ENCODE peak calls at places on chromosomes 1 and 21, in eight cellular contexts. R is endothelial cell of umbilical vein, G is ovary, X is IMR-90, F is heart left ventricle, A is breast epithelium, D is A549, H is H1. Z is an unnamed sample.
A peak's percentile ranks its signal among the peaks of the same experiment; 100 is the strongest.

GRCh38 chr1:1596493-1597274 is 3.3 kb downstream of the FNDC10 start:
- DNase-seq in A (no peak), R (no peak), F (no peak), X (no peak), D (no peak), H (no peak), G (no peak), Z (no peak)

GRCh38 chr1:15168479-15168878 is 14.9 kb downstream of the TMEM51 start:
- DNase-seq in F (no peak), X (peak; percentile 99), H (no peak), D (no peak), R (peak; percentile 67), A (no peak), G (no peak), Z (no peak)

GRCh38 chr21:29649370-29649963 is 290.3 kb downstream of the GRIK1 start:
- DNase-seq in A (no peak), X (no peak), F (no peak), H (no peak), G (no peak), R (no peak), D (no peak), Z (no peak)

GRCh38 chr1:21706151-21706835 is 37.1 kb upstream of the RAP1GAP start:
- DNase-seq in D (no peak), A (no peak), G (no peak), R (no peak), F (no peak), X (peak; percentile 43), H (no peak), Z (no peak)

GRCh38 chr1:93629101-93630059 is 52.3 kb downstream of the BCAR3 start:
- DNase-seq in D (peak; percentile 43), R (peak; percentile 82), F (peak; percentile 49), G (no peak), X (peak; percentile 85), H (no peak), A (no peak), Z (peak; percentile 79)

GRCh38 chr1:18814340-18815202 is 44.9 kb downstream of the TAS1R2 start:
- DNase-seq in A (no peak), G (no peak), R (no peak), F (no peak), X (no peak), D (no peak), H (no peak), Z (no peak)

GRCh38 chr1:182703539-182703938 is 19.2 kb upstream of the RGS8 start:
- DNase-seq in H (no peak), D (no peak), F (no peak), R (no peak), X (no peak), G (no peak), A (no peak), Z (no peak)

GRCh38 chr1:107802654-107803053 is 162.3 kb downstream of the VAV3 start:
- DNase-seq in R (no peak), F (no peak), H (no peak), D (no peak), A (no peak), X (no peak), G (no peak), Z (no peak)

GRCh38 chr21:14862794-14863720 is 201.7 kb downstream of the NRIP1 start:
- DNase-seq in G (no peak), F (no peak), A (no peak), D (no peak), X (peak; percentile 26), R (peak; percentile 31), H (no peak), Z (no peak)

GRCh38 chr21:29233611-29234540 is 64.8 kb upstream of the BACH1 start:
- DNase-seq in A (no peak), H (no peak), R (no peak), F (no peak), D (no peak), X (no peak), G (no peak), Z (no peak)

GRCh38 chr21:39321424-39321823 is 8.0 kb upstream of the BRWD1 start:
- DNase-seq in A (peak; percentile 69), G (no peak), F (no peak), H (no peak), R (no peak), D (no peak), X (peak; percentile 13), Z (no peak)

GRCh38 chr1:202126426-202126825 is 3.7 kb downstream of the GPR37L1 start:
- DNase-seq in X (no peak), H (no peak), F (no peak), G (no peak), A (no peak), D (no peak), R (no peak), Z (no peak)

GRCh38 chr21:15140321-15141019 is 75.7 kb upstream of the NRIP1 start:
- DNase-seq in X (no peak), A (no peak), D (peak; percentile 18), F (no peak), G (no peak), R (peak; percentile 3), H (no peak), Z (no peak)

GRCh38 chr21:16535100-16535418 is 805.3 kb downstream of the USP25 start:
- DNase-seq in X (peak; percentile 55), D (no peak), H (no peak), A (peak; percentile 68), R (peak; percentile 61), F (peak; percentile 83), G (peak; percentile 94), Z (peak; percentile 54)

GRCh38 chr1:101388904-101389546 is 152.2 kb downstream of the S1PR1 start:
- DNase-seq in R (no peak), X (peak; percentile 3), A (no peak), G (no peak), F (no peak), D (no peak), H (no peak), Z (no peak)

GRCh38 chr1:209643295-209644020 is 8.8 kb downstream of the LAMB3 start:
- DNase-seq in D (no peak), A (no peak), G (peak; percentile 70), R (peak; percentile 44), X (no peak), F (peak; percentile 82), H (no peak), Z (no peak)

GRCh38 chr1:167697667-167698141 is 24.1 kb upstream of the MPZL1 start:
- DNase-seq in X (no peak), D (no peak), A (peak; percentile 55), G (no peak), R (no peak), F (peak; percentile 72), H (no peak), Z (peak; percentile 93)

GRCh38 chr1:201346337-201346939 is 31.0 kb downstream of the TNNT2 start:
- DNase-seq in A (no peak), D (peak; percentile 73), H (peak; percentile 80), R (peak; percentile 32), X (peak; percentile 61), G (no peak), F (no peak), Z (peak; percentile 70)

DNA sequence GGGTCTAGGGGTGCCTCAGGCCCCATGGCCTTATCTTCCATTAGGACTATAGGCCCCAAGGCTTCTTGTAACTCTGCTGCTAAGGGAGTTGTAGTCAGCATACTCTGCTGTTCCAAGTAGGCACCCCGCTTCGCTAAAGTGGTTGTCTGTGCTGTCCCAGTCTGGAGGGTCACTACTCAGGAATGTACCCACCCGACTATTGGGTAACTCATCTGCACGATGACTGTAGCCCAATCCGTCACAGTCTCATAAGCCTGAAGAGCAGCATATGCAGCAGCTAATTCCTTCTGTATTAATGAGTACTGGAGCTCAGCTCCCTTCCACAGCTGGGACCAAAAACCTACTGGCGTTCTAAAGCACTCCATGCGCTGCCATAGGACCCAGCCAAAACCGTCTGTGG is 111.0 kb downstream of the GDAP2 start:
- DNase-seq in G (no peak), A (no peak), X (peak; percentile 45), H (no peak), R (no peak), D (no peak), F (no peak), Z (no peak)
- TF ChIP-seq POLR2A in G (no peak), A (no peak), X (no peak), H (no peak), R (no peak), D (no peak), F (no peak), Z (no peak)

GRCh38 chr1:185646202-185646683 is 87.9 kb upstream of the HMCN1 start:
- DNase-seq in H (no peak), A (no peak), R (peak; percentile 99), F (peak; percentile 61), D (peak; percentile 68), X (peak; percentile 98), G (no peak), Z (peak; percentile 88)
- H3K4me3 ChIP-seq in H (no peak overlapping the region), A (no peak overlapping the region), R (no peak overlapping the region), F (peak overlapping the region; percentile 10), D (peak overlapping the region; percentile 14), X (peak overlapping the region; percentile 21), G (no peak overlapping the region), Z (no peak overlapping the region)

GRCh38 chr21:33641339-33642026 is at the start of gene CRYZL1:
- DNase-seq in R (peak; percentile 99), A (peak; percentile 100), G (peak; percentile 100), X (peak; percentile 99), F (peak; percentile 100), H (peak; percentile 100), D (peak; percentile 75), Z (peak; percentile 100)
- TF ChIP-seq POLR2A in R (peak; percentile 62), A (peak; percentile 49), G (peak; percentile 57), X (peak; percentile 69), F (peak; percentile 60), H (peak; percentile 97), D (peak; percentile 75), Z (peak; percentile 88)

GRCh38 chr1:6027591-6027990 is 18.1 kb upstream of the KCNAB2 start:
- DNase-seq in X (no peak), D (no peak), H (no peak), F (no peak), G (no peak), R (no peak), A (no peak), Z (no peak)

GRCh38 chr1:6025269-6026094 is 20.2 kb upstream of the KCNAB2 start:
- DNase-seq in H (no peak), X (peak; percentile 21), F (no peak), R (no peak), G (no peak), A (no peak), D (no peak), Z (no peak)

GRCh38 chr1:6024376-6024775 is 21.3 kb upstream of the KCNAB2 start:
- DNase-seq in R (no peak), H (no peak), F (no peak), G (no peak), A (no peak), X (no peak), D (no peak), Z (no peak)

GRCh38 chr1:6028042-6028895 is 17.4 kb upstream of the KCNAB2 start:
- DNase-seq in X (peak; percentile 11), H (no peak), F (no peak), A (no peak), G (no peak), D (no peak), R (no peak), Z (no peak)

DNA sequence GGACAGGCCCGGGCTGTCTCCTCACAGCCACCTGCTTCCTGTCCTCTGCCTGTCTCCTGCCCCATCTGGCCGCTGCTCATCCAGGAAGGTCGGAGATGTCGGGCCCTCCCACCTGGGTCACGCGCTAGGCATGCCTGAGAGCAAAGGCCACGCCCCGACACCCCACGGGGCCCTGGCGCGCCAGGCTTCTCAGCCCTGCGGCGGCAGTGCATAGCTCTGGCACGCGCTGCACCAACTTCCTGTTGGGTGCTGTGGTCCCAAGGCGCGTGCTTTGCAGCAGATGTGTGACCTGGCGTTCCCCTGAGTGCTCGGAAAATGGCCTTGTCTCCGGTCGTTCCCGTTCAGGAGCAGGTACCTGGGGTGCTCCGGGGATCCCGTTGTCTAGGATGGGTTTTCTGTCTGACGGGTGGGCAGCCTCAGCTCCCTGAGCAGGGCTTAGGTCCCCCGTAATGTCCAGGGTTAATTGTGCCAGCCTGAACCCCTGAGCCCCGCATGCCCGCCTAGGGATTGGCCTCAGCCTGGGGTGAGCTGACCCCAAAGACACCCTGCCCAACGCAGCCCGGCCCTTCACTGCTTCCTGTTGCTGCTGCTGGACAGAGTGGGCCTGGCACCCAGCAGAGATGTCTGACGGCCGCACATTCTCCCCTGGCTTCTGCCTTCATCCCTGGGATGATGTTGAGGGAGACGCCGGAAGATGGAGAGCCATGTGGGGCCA is 19.4 kb upstream of the KCNAB2 start:
- DNase-seq in A (no peak), G (no peak), X (peak; percentile 30), D (peak; percentile 44), R (no peak), F (peak; percentile 86), H (peak; percentile 83), Z (peak; percentile 39)
- H3K4me3 ChIP-seq in A (peak overlapping the region; percentile 31), G (no peak overlapping the region), X (no peak overlapping the region), D (peak overlapping the region; percentile 51), R (no peak overlapping the region), F (peak overlapping the region; percentile 41), H (no peak overlapping the region), Z (no peak overlapping the region)

Z was measured in prostate gland.